ENCODE peak calls at places on chromosomes 2 and 18, in four cellular contexts. I is brain microvascular endothelial cell, C is kidney, F is lower lobe of right lung. R is an unnamed sample.

GRCh38 chr18:62802523-62802922 is 87.2 kb downstream of the PHLPP1 start:
- DNase-seq in I (no peak), F (no peak), C (no peak), R (peak; percentile 5)

GRCh38 chr2:205274801-205275200 is 407.5 kb upstream of the NRP2 start:
- DNase-seq in C (no peak), I (no peak), F (no peak), R (no peak)

GRCh38 chr2:159419403-159419802 is 132.9 kb upstream of the WDSUB1 start:
- DNase-seq in C (no peak), F (no peak), I (no peak), R (no peak)

GRCh38 chr2:138866797-138867196 is 86.6 kb upstream of the NXPH2 start:
- DNase-seq in C (no peak), F (no peak), I (no peak), R (no peak)

GRCh38 chr2:142065700-142066099 is 65.1 kb downstream of the LRP1B start:
- DNase-seq in I (no peak), F (no peak), C (no peak), R (no peak)

GRCh38 chr18:55322176-55322735 is 265.7 kb downstream of the TCF4 start:
- DNase-seq in C (peak; percentile 89), F (peak; percentile 74), I (peak; percentile 90), R (peak; percentile 75)

GRCh38 chr2:63581266-63581961 is 6.9 kb downstream of the WDPCP start:
- DNase-seq in F (no peak), C (no peak), I (no peak), R (no peak)

GRCh38 chr2:65489269-65489668 is 56.9 kb upstream of the SPRED2 start:
- DNase-seq in C (no peak), F (no peak), I (no peak), R (no peak)

GRCh38 chr2:206212673-206213513 is 53.2 kb downstream of the EEF1B2 start:
- DNase-seq in F (no peak), I (peak; percentile 74), C (no peak), R (peak; percentile 19)

GRCh38 chr2:240823449-240824336 is 3.7 kb upstream of the KIF1A start:
- DNase-seq in I (no peak), C (no peak), F (no peak), R (no peak)

GRCh38 chr2:144372484-144373195 is 147.3 kb downstream of the ZEB2 start:
- DNase-seq in F (no peak), I (no peak), C (no peak), R (no peak)

GRCh38 chr2:25387479-25388449 is 46.0 kb upstream of the DNMT3A start:
- DNase-seq in F (no peak), C (peak; percentile 53), I (no peak), R (no peak)

GRCh38 chr2:148508878-148509702 is 135.5 kb upstream of the EPC2 start:
- DNase-seq in F (peak; percentile 89), C (peak; percentile 92), I (peak; percentile 88), R (peak; percentile 78)

GRCh38 chr2:234050455-234051135 is at the start of gene SPP2:
- DNase-seq in I (no peak), C (no peak), F (no peak), R (no peak)

GRCh38 chr2:41414486-41415230 is 633.2 kb upstream of the PKDCC start:
- DNase-seq in F (no peak), I (peak; percentile 48), C (no peak), R (peak; percentile 45)

GRCh38 chr2:200454839-200455801 is 54.7 kb downstream of the KCTD18 start:
- DNase-seq in I (peak; percentile 39), C (no peak), F (no peak), R (peak; percentile 39)

GRCh38 chr2:164786787-164787186 is 54.8 kb downstream of the COBLL1 start:
- DNase-seq in F (no peak), I (no peak), C (no peak), R (no peak)
- TF ChIP-seq CTCF in F (no peak), I (no peak), C (no peak), R (no peak)

GRCh38 chr18:77059294-77059916 is 73.2 kb downstream of the MBP start:
- DNase-seq in I (peak; percentile 91), F (no peak), C (no peak), R (peak; percentile 58)

GRCh38 chr18:77055429-77056310 is 76.9 kb downstream of the MBP start:
- DNase-seq in C (no peak), I (no peak), F (peak; percentile 76), R (no peak)

GRCh38 chr18:77056399-77057015 is 76.1 kb downstream of the MBP start:
- DNase-seq in F (peak; percentile 81), C (no peak), I (no peak), R (no peak)

GRCh38 chr18:77057043-77057442 is 75.5 kb downstream of the MBP start:
- DNase-seq in F (peak; percentile 73), I (no peak), C (no peak), R (peak; percentile 38)

GRCh38 chr18:77058186-77058847 is 74.3 kb downstream of the MBP start:
- DNase-seq in I (no peak), F (no peak), C (peak; percentile 90), R (no peak)
- H3K4me3 ChIP-seq in I (no peak overlapping the region), F (no peak overlapping the region), C (no peak overlapping the region), R (no peak overlapping the region)

DNA sequence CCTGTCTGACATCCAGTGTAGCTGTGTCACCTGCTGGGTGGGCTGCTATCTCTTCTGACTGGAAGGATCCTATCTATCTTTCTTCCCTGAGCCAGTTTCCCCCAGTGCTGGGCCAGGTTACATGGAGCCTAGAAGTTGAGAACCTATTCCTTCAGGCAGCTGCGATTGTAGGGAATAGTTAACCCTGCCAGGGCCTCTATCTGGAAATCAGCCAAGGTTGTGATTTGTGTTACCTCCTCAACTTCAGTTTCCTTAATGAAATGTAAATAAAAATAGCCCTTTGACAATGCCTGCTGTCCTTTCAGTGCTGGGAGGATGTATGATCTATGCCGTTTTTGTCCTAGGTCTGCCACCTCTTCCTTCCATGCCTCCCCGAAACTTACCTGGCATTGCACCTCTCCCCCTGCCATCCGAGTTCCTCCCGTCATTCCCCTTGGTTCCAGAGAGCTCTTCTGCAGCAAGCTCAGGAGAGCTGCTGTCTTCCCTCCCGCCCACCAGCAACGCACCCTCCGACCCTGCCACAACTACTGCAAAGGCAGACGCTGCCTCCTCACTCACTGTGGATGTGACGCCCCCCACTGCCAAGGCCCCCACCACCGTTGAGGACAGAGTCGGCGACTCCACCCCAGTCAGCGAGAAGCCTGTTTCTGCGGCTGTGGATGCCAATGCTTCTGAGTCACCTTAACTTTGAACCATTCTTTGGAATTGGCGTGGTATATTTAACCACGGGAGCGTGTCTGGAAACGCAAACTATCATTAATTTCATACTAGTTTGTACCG is 36.6 kb downstream of the GORASP2 start:
- DNase-seq in F (no peak), I (peak; percentile 43), C (no peak), R (peak; percentile 59)
- H3K36me3 ChIP-seq in F (peaks cover 77% of the 10 kb centered on the region), I (peaks cover 76% of the 10 kb centered on the region), C (peaks cover 28% of the 10 kb centered on the region), R (peaks cover 20% of the 10 kb centered on the region)

GRCh38 chr18:63848159-63848558 is 39.3 kb upstream of the SERPINB2 start:
- DNase-seq in I (peak; percentile 46), C (no peak), F (no peak), R (peak; percentile 78)

GRCh38 chr18:63850636-63851035 is 36.9 kb upstream of the SERPINB2 start:
- DNase-seq in I (no peak), C (no peak), F (no peak), R (peak; percentile 82)

GRCh38 chr18:63844254-63844653 is 43.3 kb upstream of the SERPINB2 start:
- DNase-seq in C (no peak), F (no peak), I (peak; percentile 32), R (peak; percentile 68)

DNA sequence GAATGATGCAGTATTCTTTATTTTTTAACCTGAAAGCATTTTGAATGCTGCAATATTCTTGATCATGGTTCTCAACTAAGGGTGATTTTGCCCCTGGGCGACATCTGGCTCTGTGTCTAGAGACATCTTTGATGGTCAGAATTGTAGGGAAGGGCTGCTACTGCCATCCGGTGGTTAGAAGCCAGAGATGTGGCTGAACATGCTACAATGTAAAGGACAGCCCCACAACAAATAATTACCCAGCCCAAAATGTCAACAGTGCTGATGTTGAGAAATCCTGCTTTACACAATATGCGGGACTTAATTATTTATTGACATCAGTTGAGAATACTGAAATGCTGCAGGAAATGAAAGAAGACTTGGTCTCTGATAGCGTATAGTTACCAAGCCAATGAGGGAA is 37.5 kb upstream of the SERPINB2 start:
- DNase-seq in F (no peak), I (peak; percentile 53), C (no peak), R (peak; percentile 86)
- TF ChIP-seq CTCF in F (peak; percentile 15), I (peak; percentile 83), C (no peak), R (peak; percentile 75)

DNA sequence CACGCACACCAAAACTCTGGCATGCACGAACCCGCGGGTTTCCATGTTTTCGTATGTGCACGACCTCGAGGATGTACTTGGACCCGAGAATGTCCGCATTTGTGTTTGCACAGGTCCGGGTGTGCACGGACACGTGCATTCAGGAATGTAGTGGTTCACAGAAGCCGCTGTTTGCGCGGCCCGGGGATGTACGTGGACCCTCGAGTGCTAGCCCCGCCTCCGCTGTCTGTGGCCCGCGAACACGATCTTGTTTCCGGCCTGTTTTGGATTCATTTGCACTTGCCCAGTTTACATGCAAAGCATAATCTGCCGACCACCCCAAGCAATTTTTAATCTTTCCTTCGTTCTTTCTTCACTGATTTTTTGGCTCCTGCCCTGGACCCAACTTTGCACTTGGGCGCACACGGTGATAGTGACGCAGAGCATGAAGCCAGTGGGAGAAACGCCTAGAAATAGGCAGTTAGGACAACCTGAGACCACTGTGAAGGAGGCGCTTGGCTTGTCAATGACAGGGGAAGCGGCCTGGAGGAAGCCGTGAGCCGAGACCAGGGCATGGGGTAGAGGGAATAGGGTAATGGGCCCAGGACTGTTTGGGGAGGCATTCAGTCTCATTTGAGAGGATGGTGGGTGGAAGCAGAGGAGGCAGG is 45.4 kb upstream of the PTMA start:
- DNase-seq in F (peak; percentile 69), C (no peak), I (no peak), R (no peak)
- H3K4me3 ChIP-seq in F (peak overlapping the region; percentile 51), C (peak overlapping the region; percentile 71), I (no peak overlapping the region), R (peak overlapping the region; percentile 33)

GRCh38 chr2:70527447-70528080 is 26.1 kb downstream of the TGFA start:
- DNase-seq in F (no peak), I (no peak), C (no peak), R (peak; percentile 40)
- H3K36me3 ChIP-seq in F (no peaks in the 10 kb centered on the region), I (no peaks in the 10 kb centered on the region), C (no peaks in the 10 kb centered on the region), R (no peaks in the 10 kb centered on the region)